ENCODE peak calls at places on chromosomes 5 and 9, in four cellular contexts. O is HepG2, W is GM12878, S is H1. J is an unnamed sample.

GRCh38 chr5:3429962-3430361 is 165.7 kb upstream of the IRX1 start:
- DNase-seq in S (no peak), W (no peak), O (no peak), J (no peak)

GRCh38 chr9:34085581-34086500 is 37.2 kb upstream of the UBAP2 start:
- DNase-seq in O (no peak), W (no peak), S (no peak), J (no peak)

GRCh38 chr5:93385665-93386064 is 195.4 kb downstream of the NR2F1-AS1 start:
- DNase-seq in W (no peak), S (no peak), O (no peak), J (no peak)

GRCh38 chr9:115969096-115969495 is 184.5 kb upstream of the PAPPA start:
- DNase-seq in W (no peak), S (no peak), O (no peak), J (no peak)

GRCh38 chr5:144183254-144183889 is 12.7 kb downstream of the KCTD16 start:
- DNase-seq in W (no peak), O (no peak), S (no peak), J (no peak)

GRCh38 chr5:37111426-37112382 is 137.5 kb downstream of the CPLANE1 start:
- DNase-seq in O (no peak), W (peak), S (no peak), J (no peak)

GRCh38 chr9:21408817-21409216 is at the start of gene IFNA8:
- DNase-seq in W (no peak), O (no peak), S (no peak), J (no peak)

GRCh38 chr9:87267701-87268100 is 230.0 kb upstream of the DAPK1 start:
- DNase-seq in O (no peak), S (no peak), W (no peak), J (no peak)

GRCh38 chr5:159337291-159337974 is 7.1 kb upstream of the IL12B start:
- DNase-seq in O (no peak), S (no peak), W (no peak), J (no peak)

GRCh38 chr9:32644698-32645097 is 9.2 kb upstream of the TAF1L start:
- DNase-seq in S (no peak), O (no peak), W (no peak), J (no peak)

GRCh38 chr5:179829732-179830435 is 9.2 kb downstream of the SQSTM1 start:
- DNase-seq in O (no peak), S (no peak), W (no peak), J (no peak)

GRCh38 chr5:73388371-73388684 is 60.2 kb downstream of the FOXD1 start:
- DNase-seq in S (no peak), O (no peak), W (no peak), J (no peak)

GRCh38 chr5:50593681-50594080 is 72.8 kb upstream of the PARP8 start:
- DNase-seq in S (no peak), O (no peak), W (no peak), J (no peak)
- TF ChIP-seq SUZ12 in S (no peak), O (no peak), W (no peak), J (no peak)

GRCh38 chr9:81680006-81680405 is 9.3 kb downstream of the TLE1 start:
- DNase-seq in W (no peak), S (no peak), O (no peak), J (no peak)

GRCh38 chr9:81678088-81678487 is 11.3 kb downstream of the TLE1 start:
- DNase-seq in O (no peak), W (no peak), S (no peak), J (no peak)

GRCh38 chr9:81682797-81683196 is 6.5 kb downstream of the TLE1 start:
- DNase-seq in S (no peak), W (no peak), O (no peak), J (no peak)

GRCh38 chr9:81682177-81682576 is 7.2 kb downstream of the TLE1 start:
- DNase-seq in S (no peak), O (no peak), W (no peak), J (no peak)

GRCh38 chr9:81680506-81680905 is 8.8 kb downstream of the TLE1 start:
- DNase-seq in W (no peak), O (no peak), S (no peak), J (no peak)
- H3K9ac ChIP-seq in W (no peak), O (no peak), S (no peak), J (no peak)

DNA sequence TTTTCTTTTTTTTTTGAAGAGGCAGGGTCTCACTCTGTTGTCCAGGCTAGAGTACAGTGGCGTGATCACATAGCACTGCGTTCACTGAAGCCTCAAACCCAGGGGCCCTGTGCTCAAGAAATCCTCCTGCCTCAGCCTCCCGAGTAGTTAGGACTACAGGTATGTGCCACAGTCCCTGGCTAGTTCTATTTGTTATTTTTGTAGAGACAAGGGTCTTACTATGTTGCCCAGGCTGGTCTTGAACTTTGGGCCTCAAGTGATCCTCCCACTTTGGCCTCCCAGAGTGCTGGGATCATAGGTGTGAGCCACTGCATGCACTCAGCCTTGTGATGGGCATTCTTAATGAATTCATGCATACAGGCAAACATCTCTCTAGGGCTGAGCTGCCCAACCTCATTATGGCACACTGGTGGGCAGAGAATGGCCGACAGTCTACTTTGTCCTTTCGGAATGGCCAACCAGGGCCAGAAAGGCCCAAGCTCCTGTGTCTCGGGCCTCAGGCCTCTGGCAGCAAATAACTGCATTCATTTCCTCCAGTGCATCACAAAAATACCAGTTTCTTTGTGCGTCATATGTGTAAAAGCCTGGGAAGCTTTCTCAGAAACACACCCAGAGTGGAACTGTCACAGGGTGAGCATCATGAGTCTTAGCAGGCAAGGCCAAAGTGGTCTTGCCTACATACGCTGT is 27.2 kb downstream of the ANXA6 start:
- DNase-seq in O (no peak), W (no peak), S (no peak), J (no peak)
- TF ChIP-seq SUZ12 in O (no peak), W (no peak), S (no peak), J (no peak)

DNA sequence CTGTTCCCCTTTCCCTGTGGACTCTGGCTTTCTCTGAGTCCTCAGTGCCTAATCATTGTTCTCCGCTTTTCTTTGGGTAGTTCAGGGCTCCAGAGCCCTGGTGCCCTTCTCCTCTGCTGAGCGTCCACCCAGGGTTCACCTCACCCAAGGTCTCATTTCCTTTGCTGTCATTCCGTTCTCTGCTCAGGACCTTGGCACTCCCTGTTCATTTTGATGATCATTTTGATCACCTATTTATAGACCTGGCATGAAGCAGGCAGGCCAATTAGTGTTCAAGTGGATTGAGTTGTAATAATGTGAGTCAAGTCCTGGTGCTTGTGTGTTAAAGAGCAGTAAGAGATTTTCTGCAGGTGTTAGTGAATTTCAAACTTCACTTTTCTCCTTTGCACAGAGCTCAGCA is 3.6 kb downstream of the TRIO start:
- DNase-seq in S (no peak), W (no peak), O (no peak), J (no peak)
- H3K9ac ChIP-seq in S (no peak), W (peak), O (peak), J (no peak)

GRCh38 chr9:133108794-133109641 is 12.0 kb downstream of the RALGDS start:
- DNase-seq in W (no peak), O (no peak), S (no peak), J (no peak)
- TF ChIP-seq SUZ12 in W (no peak), O (no peak), S (no peak), J (no peak)

GRCh38 chr5:55232194-55232984 is 1.0 kb downstream of the CCNO start:
- DNase-seq in O (no peak), S (peak), W (no peak), J (no peak)
- H3K9ac ChIP-seq in O (no peak), S (no peak), W (no peak), J (peak)

GRCh38 chr9:129677456-129677855 is 12.0 kb downstream of the PRRX2 start:
- DNase-seq in S (peak), O (no peak), W (no peak), J (no peak)

GRCh38 chr9:129676287-129676686 is 10.8 kb downstream of the PRRX2 start:
- DNase-seq in S (no peak), W (no peak), O (no peak), J (no peak)

GRCh38 chr9:129676970-129677369 is 11.5 kb downstream of the PRRX2 start:
- DNase-seq in O (peak), W (no peak), S (peak), J (no peak)

GRCh38 chr9:129674229-129674628 is 8.8 kb downstream of the PRRX2 start:
- DNase-seq in S (no peak), W (no peak), O (no peak), J (no peak)

DNA sequence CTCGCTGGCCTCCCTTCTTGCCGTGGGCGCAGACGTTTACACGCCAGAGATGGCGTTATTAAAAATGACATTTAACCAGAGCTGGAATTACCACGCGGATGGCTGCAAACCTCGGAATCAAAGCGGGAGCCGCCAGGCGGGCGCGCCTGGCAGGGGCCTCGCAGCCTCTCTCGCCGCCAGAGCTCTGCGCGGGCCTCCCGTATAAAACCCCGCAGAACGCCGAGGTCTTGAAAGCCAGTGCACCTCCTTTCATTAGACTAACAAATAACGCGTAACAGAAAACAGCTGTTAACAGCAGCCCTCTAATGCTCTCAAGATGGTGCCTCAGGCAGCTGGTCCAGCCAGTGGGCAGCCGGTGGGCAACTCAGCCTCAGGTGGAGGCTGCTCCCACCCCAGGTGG is 10.2 kb downstream of the PRRX2 start:
- DNase-seq in S (peak), W (no peak), O (no peak), J (no peak)
- TF ChIP-seq SUZ12 in S (no peak), W (no peak), O (no peak), J (no peak)

DNA sequence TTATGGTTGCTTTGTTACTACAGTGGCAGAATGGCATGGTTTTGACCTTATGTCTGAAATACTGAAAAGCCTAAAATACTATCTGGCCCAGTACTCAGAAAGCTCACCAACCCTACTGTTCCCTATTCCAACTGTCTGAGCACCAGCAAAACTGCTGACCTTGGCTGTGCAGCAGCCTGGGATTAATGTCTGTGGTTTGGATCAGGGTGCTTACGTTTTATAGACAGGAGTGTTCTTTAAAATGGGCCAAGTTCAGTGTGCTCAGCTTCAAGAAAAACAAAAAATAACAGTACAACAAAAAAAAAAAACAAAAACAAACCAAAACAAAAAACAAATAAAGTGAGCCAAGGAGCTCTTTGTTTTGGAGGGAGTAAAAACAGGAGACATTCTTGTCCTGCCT is 36.4 kb downstream of the SLC28A3 start:
- DNase-seq in W (no peak), S (no peak), O (no peak), J (no peak)
- H3K9ac ChIP-seq in W (no peak), S (no peak), O (no peak), J (no peak)

GRCh38 chr9:71937898-71938297 is 26.5 kb downstream of the C9orf85 start:
- DNase-seq in O (no peak), W (no peak), S (no peak), J (no peak)

GRCh38 chr9:71941998-71942567 is 30.6 kb downstream of the C9orf85 start:
- DNase-seq in O (no peak), W (no peak), S (no peak), J (no peak)

GRCh38 chr9:71944754-71945409 is 33.4 kb downstream of the C9orf85 start:
- DNase-seq in W (no peak), O (peak), S (no peak), J (no peak)

GRCh38 chr9:71937070-71937625 is 25.7 kb downstream of the C9orf85 start:
- DNase-seq in S (no peak), W (no peak), O (no peak), J (no peak)

GRCh38 chr9:71941060-71941568 is 29.7 kb downstream of the C9orf85 start:
- DNase-seq in S (no peak), W (no peak), O (no peak), J (no peak)
- TF ChIP-seq SUZ12 in S (no peak), W (no peak), O (no peak), J (no peak)